ENCODE peak calls at places on chromosomes 16 and 17, in six cellular contexts. D, U, Y, B, E and A are unnamed samples.

GRCh38 chr16:4653981-4654380 is 29.4 kb downstream of the MGRN1 start:
- DNase-seq in D (no peak), U (no peak), B (no peak), Y (no peak), E (peak), A (no peak)

GRCh38 chr16:68074850-68075249 is 10.3 kb upstream of the NFATC3 start:
- DNase-seq in D (peak), E (no peak), B (peak), Y (no peak), U (no peak), A (peak)

GRCh38 chr16:2035431-2036199 is 8.9 kb downstream of the NHERF2 start:
- DNase-seq in D (no peak), E (peak), U (peak), B (no peak), Y (no peak), A (no peak)

GRCh38 chr17:74531231-74531761 is at the start of gene CD300LB:
- DNase-seq in Y (no peak), D (no peak), B (no peak), E (no peak), U (no peak), A (no peak)

GRCh38 chr17:31392002-31392855 is 754 bp downstream of the RAB11FIP4 start:
- DNase-seq in U (peak), B (no peak), Y (no peak), D (no peak), E (no peak), A (no peak)

GRCh38 chr17:73640691-73641090 is 3.6 kb downstream of the SDK2 start:
- DNase-seq in Y (no peak), B (no peak), D (no peak), U (no peak), E (no peak), A (no peak)

GRCh38 chr17:231966-232807 is 50.7 kb upstream of the DOC2B start:
- DNase-seq in E (no peak), B (no peak), U (peak), D (no peak), Y (no peak), A (no peak)

GRCh38 chr16:1678500-1679098 is 520 bp downstream of the JPT2 start:
- DNase-seq in E (peak), B (no peak), D (no peak), U (no peak), Y (no peak), A (no peak)

GRCh38 chr16:77840093-77840492 is 51.7 kb downstream of the VAT1L start:
- DNase-seq in E (no peak), Y (no peak), D (no peak), B (no peak), U (no peak), A (no peak)

GRCh38 chr16:29940656-29941055 is 14.6 kb upstream of the KCTD13 start:
- DNase-seq in Y (no peak), U (no peak), B (no peak), D (no peak), E (no peak), A (no peak)

GRCh38 chr16:31258366-31258765 is 1.4 kb upstream of the ITGAM start:
- DNase-seq in U (no peak), Y (no peak), E (no peak), B (no peak), D (no peak), A (no peak)

GRCh38 chr17:68125471-68125870 is 89.9 kb downstream of the KPNA2 start:
- DNase-seq in B (no peak), Y (no peak), D (no peak), E (no peak), U (no peak), A (no peak)

GRCh38 chr16:69626256-69626655 is 60.5 kb downstream of the NFAT5 start:
- DNase-seq in D (no peak), U (no peak), B (no peak), E (no peak), Y (peak), A (no peak)

GRCh38 chr17:79654960-79655382 is 44.1 kb upstream of the RBFOX3 start:
- DNase-seq in Y (no peak), E (peak), U (peak), D (no peak), B (no peak), A (no peak)

GRCh38 chr16:70703835-70704381 is 18.1 kb upstream of the MTSS2 start:
- DNase-seq in D (no peak), U (no peak), Y (no peak), E (no peak), B (no peak), A (no peak)

GRCh38 chr16:19776147-19776546 is 58.1 kb downstream of the IQCK start:
- DNase-seq in U (no peak), D (no peak), B (no peak), E (no peak), Y (no peak), A (no peak)

GRCh38 chr17:2400474-2400866 is 390 bp downstream of the MNT start:
- DNase-seq in D (no peak), U (peak), Y (peak), B (no peak), E (peak), A (no peak)

GRCh38 chr16:47481698-47482374 is 20.7 kb downstream of the PHKB start:
- DNase-seq in Y (no peak), E (no peak), U (no peak), B (no peak), D (no peak), A (no peak)

GRCh38 chr17:80959330-80960036 is 32.2 kb upstream of the CHMP6 start:
- DNase-seq in B (no peak), Y (no peak), U (no peak), D (no peak), E (no peak), A (no peak)

GRCh38 chr16:81627024-81627423 is 152.1 kb upstream of the PLCG2 start:
- DNase-seq in Y (no peak), D (no peak), U (no peak), B (no peak), E (no peak), A (no peak)

GRCh38 chr17:43599046-43599395 is 52.9 kb upstream of the ETV4 start:
- DNase-seq in E (no peak), B (no peak), U (no peak), D (no peak), Y (no peak), A (no peak)

GRCh38 chr17:78289802-78290363 is 58.5 kb downstream of the TMEM235 start:
- DNase-seq in D (peak), E (peak), U (peak), B (peak), Y (peak), A (peak)
- TF ChIP-seq POLR2AphosphoS5 in D (no peak), E (no peak), U (no peak), B (no peak), Y (no peak), A (no peak)

DNA sequence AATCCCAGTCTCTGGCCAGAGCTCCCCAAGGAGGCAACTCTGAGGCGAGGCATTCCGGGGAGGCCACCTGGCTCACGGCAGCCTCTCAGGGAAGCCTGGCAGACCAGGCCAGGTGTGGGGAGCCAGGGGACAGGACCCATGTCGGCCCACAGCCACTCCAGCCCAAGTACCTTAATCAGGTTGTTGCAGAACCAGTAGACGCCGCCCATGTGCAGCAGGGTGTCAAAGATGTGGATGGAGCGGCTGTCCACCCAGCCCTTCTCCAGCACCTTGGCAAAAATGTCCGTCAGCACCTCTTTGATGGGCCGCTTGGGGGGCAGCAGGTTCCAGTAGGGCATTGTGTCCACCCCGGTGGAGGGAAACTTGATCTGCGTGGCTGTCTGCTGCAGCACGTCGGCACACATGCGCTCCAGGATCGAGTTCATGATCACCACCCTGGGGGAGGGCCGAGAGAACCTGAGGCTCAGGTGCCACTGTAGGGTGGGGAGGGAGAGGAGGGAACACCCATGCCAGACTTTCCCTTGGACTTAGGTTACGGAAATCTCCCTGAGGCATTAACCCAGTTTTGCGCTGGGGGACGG is 7.8 kb downstream of the CSF3 start:
- DNase-seq in B (no peak), D (no peak), E (no peak), Y (peak), U (no peak), A (no peak)
- TF ChIP-seq POLR2A in B (no peak), D (no peak), E (no peak), Y (no peak), U (no peak), A (no peak)

DNA sequence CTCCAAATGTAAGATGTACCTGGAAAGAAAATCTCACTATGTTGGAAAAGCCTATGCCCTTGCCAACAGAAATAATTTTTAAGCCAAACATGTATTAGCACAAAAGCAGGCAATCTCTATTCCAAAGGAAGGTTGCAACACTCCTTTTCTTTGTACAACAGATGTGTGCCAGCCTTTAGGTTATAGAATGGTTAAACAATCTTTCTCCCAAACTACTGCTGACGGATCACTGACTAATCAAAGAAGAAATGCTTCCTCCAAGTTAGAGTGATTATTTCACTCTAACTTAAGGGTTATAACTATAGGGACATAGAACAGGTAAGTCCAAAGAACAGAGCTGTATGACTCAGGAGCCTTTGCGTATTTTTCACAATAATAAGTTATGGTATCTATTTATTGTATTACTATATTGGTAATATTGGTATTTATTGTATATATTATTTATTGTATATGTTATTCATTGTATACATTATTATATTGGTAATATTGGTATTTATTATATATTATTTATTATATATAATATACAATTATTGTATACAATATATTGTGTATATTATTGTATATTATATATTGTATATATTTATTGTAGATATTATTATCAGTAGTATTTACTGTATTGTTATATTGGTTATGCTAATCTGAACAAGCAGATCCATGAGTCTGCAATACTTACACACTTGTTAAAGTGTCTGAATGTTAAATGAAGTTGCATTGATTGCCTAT is 36.7 kb upstream of the ABCA5 start:
- DNase-seq in E (no peak), D (no peak), U (no peak), B (no peak), Y (no peak), A (no peak)
- TF ChIP-seq TAF1 in E (no peak), D (no peak), U (no peak), B (no peak), Y (no peak), A (no peak)

GRCh38 chr17:46202482-46202881 is 9.3 kb upstream of the KANSL1 start:
- DNase-seq in U (no peak), B (no peak), D (no peak), Y (no peak), E (no peak), A (no peak)
- TF ChIP-seq POLR2AphosphoS5 in U (no peak), B (no peak), D (no peak), Y (no peak), E (no peak), A (no peak)

DNA sequence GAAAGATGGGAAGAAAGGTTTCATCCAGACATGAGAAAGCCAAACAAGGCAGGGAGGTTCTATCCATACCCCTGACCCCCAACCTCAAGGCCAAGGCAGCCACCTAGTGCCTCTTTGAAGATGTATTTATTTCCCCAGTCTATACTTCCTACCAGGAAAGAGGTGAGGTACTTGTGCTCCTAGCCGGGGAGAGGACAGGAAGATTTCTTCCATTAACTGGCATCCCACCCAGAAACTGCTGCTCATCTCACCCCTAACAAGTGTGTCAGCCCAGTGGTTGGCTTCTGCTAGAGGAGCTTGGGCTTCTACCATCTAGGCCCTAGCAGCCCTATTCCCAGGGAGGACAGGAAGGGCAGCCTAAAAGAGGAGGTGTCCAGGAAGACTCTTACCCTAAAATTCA is 8.9 kb downstream of the COPZ2 start:
- DNase-seq in U (no peak), E (no peak), Y (no peak), B (no peak), D (no peak), A (no peak)
- TF ChIP-seq POLR2A in U (no peak), E (no peak), Y (no peak), B (no peak), D (no peak), A (no peak)

GRCh38 chr16:87243383-87243964 is 73.7 kb downstream of the C16orf95 start:
- DNase-seq in B (no peak), U (no peak), Y (no peak), E (no peak), D (no peak), A (no peak)
- TF ChIP-seq TAF1 in B (no peak), U (no peak), Y (no peak), E (no peak), D (no peak), A (no peak)

DNA sequence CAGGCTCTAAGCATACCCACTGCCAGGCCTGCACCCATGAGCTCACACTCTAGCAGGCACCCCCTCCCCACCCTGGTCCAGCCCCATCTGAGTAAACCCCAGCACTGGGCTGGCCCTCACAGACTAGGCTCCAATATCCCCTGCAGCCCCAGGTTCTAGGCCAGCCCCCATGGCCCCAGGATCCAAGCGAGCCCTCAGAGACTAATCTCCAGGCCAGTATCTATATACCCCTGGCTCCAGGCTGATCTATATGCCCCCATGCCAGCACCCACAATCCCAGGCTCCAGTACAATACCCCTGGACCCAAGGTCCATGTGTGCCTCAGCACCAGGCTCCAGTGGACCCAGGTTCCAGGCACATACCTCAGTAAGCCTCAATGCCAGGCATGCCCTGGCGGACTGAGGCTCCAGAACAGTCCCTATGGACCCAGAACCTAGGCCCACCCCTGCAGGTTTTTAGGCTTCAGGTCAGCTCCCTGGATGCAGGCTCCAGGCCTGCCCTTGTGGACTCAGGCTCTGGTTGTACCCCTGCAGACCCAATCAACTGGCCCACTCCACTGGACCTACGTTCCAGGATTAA is 38.5 kb downstream of the POLR3E start:
- DNase-seq in D (no peak), B (no peak), Y (peak), U (peak), E (no peak), A (no peak)
- TF ChIP-seq POLR2AphosphoS5 in D (peak), B (no peak), Y (peak), U (no peak), E (peak), A (no peak)

GRCh38 chr17:75695830-75696271 is 25.4 kb upstream of the ITGB4 start:
- DNase-seq in E (no peak), B (no peak), Y (no peak), D (no peak), U (no peak), A (no peak)
- TF ChIP-seq POLR2A in E (no peak), B (no peak), Y (no peak), D (no peak), U (no peak), A (no peak)